ENCODE peak calls at places on chromosomes 7 and 10, in four cellular contexts. S, R, C and H are unnamed samples.

GRCh38 chr7:2012044-2012900 is 220.5 kb downstream of the MAD1L1 start:
- DNase-seq in S (no peak), R (no peak), C (no peak), H (no peak)

GRCh38 chr10:98920807-98921206 is 314.8 kb downstream of the HPSE2 start:
- DNase-seq in S (no peak), R (no peak), C (no peak), H (no peak)

GRCh38 chr7:30172451-30172850 is 37.7 kb downstream of the MTURN start:
- DNase-seq in S (no peak), R (no peak), C (no peak), H (no peak)

GRCh38 chr10:18687706-18688105 is 28.5 kb downstream of the ARL5B start:
- DNase-seq in S (no peak), R (no peak), C (no peak), H (no peak)

GRCh38 chr7:85554294-85554877 is 367.5 kb upstream of the SEMA3D start:
- DNase-seq in S (peak; percentile 32), R (peak; percentile 34), C (peak; percentile 61), H (peak; percentile 59)

GRCh38 chr10:88826390-88826789 is 23.9 kb downstream of the LIPM start:
- DNase-seq in S (no peak), R (no peak), C (no peak), H (no peak)

GRCh38 chr7:462173-463103 is 57.2 kb downstream of the PDGFA start:
- DNase-seq in S (no peak), R (no peak), C (no peak), H (no peak)

GRCh38 chr7:113285411-113285810 is 167.1 kb upstream of the SMIM30 start:
- DNase-seq in S (no peak), R (no peak), C (no peak), H (no peak)

GRCh38 chr10:69506834-69507643 is 55.8 kb downstream of the TSPAN15 start:
- DNase-seq in S (no peak), R (no peak), C (no peak), H (no peak)

GRCh38 chr7:157684596-157685429 is 348.0 kb downstream of the DNAJB6 start:
- DNase-seq in S (no peak), R (no peak), C (no peak), H (no peak)

GRCh38 chr7:952548-953441 is 1.7 kb downstream of the ADAP1 start:
- DNase-seq in S (no peak), R (no peak), C (no peak), H (no peak)

GRCh38 chr10:102780246-102780645 is 36.5 kb downstream of the WBP1L start:
- DNase-seq in S (no peak), R (no peak), C (no peak), H (no peak)

GRCh38 chr7:47666164-47666862 is 84.4 kb upstream of the TNS3 start:
- DNase-seq in S (no peak), R (peak; percentile 36), C (no peak), H (no peak)

GRCh38 chr10:19412531-19412930 is 363.9 kb downstream of the MALRD1 start:
- DNase-seq in S (peak; percentile 5), R (no peak), C (no peak), H (no peak)

GRCh38 chr7:133115596-133115995 is 33.7 kb upstream of the CHCHD3 start:
- DNase-seq in S (no peak), R (no peak), C (no peak), H (no peak)

GRCh38 chr7:2201686-2202360 is 30.9 kb downstream of the MAD1L1 start:
- DNase-seq in S (no peak), R (no peak), C (no peak), H (no peak)